ENCODE peak calls at places on chromosomes 5 and 9, in nine cellular contexts. F is foreskin keratinocyte, N is left ventricle myocardium inferior, T is PC-9, A is fibroblast of mammary gland, H is uterus, M is nephron progenitor cell, Y is Calu3, R is epithelial cell of proximal tubule. I is an unnamed sample.

GRCh38 chr5:100479079-100479688 is 56.0 kb upstream of the FAM174A start:
- DNase-seq in F (peak; percentile 53), N (no peak), T (no peak), A (peak; percentile 19), H (no peak), M (no peak), Y (peak; percentile 46), R (no peak), I (peak; percentile 76)

GRCh38 chr9:129138476-129139232 is 27.4 kb downstream of the PTPA start:
- DNase-seq in F (no peak), N (peak; percentile 61), T (no peak), A (peak; percentile 78), H (peak; percentile 57), M (peak; percentile 22), Y (no peak), R (no peak), I (no peak)

GRCh38 chr5:74154526-74154925 is 486.0 kb downstream of the ENC1 start:
- DNase-seq in F (no peak), N (no peak), T (no peak), A (no peak), H (no peak), M (no peak), Y (no peak), R (no peak), I (no peak)

GRCh38 chr5:113520429-113520828 is 6.9 kb downstream of the YTHDC2 start:
- DNase-seq in F (peak; percentile 52), N (no peak), T (no peak), A (peak; percentile 80), H (no peak), M (no peak), Y (no peak), R (no peak), I (peak; percentile 20)

GRCh38 chr5:157740211-157740610 is 3.3 kb upstream of the LSM11 start:
- DNase-seq in F (no peak), N (no peak), T (no peak), A (no peak), H (no peak), M (peak; percentile 9), Y (peak; percentile 43), R (no peak), I (peak; percentile 66)

GRCh38 chr9:4717815-4718214 is 23.2 kb downstream of the AK3 start:
- DNase-seq in F (no peak), N (no peak), T (no peak), A (no peak), H (no peak), M (no peak), Y (no peak), R (no peak), I (no peak)

GRCh38 chr9:116468369-116468768 is 218.7 kb upstream of the TRIM32 start:
- DNase-seq in F (no peak), N (no peak), T (no peak), A (no peak), H (no peak), M (no peak), Y (no peak), R (no peak), I (no peak)

GRCh38 chr9:69976165-69976564 is 67.5 kb upstream of the MAMDC2 start:
- DNase-seq in F (peak; percentile 89), N (no peak), T (no peak), A (peak; percentile 84), H (no peak), M (no peak), Y (no peak), R (peak; percentile 48), I (peak; percentile 81)

GRCh38 chr5:93512799-93513198 is 68.2 kb downstream of the NR2F1-AS1 start:
- DNase-seq in F (peak; percentile 81), N (no peak), T (no peak), A (peak; percentile 94), H (no peak), M (no peak), Y (no peak), R (peak; percentile 47), I (peak; percentile 29)

GRCh38 chr5:135203019-135203418 is 169.0 kb upstream of the PITX1 start:
- DNase-seq in F (no peak), N (no peak), T (no peak), A (no peak), H (no peak), M (no peak), Y (no peak), R (no peak), I (no peak)

DNA sequence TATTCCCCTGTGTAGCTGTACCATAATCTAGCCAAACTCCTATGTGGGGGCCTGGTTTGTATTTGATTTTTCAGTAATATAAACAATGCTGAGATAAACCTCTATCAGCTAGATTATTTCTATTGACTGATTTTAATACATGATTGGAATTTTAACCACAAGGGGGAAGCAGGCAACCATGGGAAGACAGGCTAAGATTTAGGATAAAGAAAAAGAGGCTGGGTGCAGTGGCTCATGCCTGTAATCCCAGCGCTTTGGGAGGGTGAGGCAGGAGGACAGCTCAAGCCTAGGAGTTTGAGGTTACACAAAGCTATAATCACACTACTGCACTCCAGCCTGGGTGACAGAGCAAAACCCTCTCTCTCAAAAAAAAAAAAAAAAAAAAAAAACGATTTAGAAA is 18.1 kb upstream of the GPX3 start:
- DNase-seq in F (no peak), N (no peak), T (no peak), A (peak; percentile 58), H (no peak), M (no peak), Y (peak; percentile 52), R (no peak), I (peak; percentile 77)
- TF ChIP-seq CTCF in F (peak; percentile 84), N (peak; percentile 74), T (peak; percentile 69), A (peak; percentile 49), H (peak; percentile 75), M (no peak), Y (no peak), R (peak; percentile 65), I (peak; percentile 79)

GRCh38 chr9:81815781-81816180 is 112.4 kb upstream of the SPATA31D4 start:
- DNase-seq in F (no peak), N (no peak), T (no peak), A (no peak), H (no peak), M (no peak), Y (no peak), R (no peak), I (no peak)

GRCh38 chr9:81819859-81820546 is 108.2 kb upstream of the SPATA31D4 start:
- DNase-seq in F (no peak), N (no peak), T (no peak), A (no peak), H (no peak), M (no peak), Y (no peak), R (no peak), I (no peak)

GRCh38 chr9:81814794-81815464 is 113.3 kb upstream of the SPATA31D4 start:
- DNase-seq in F (peak; percentile 62), N (no peak), T (peak; percentile 50), A (no peak), H (no peak), M (no peak), Y (no peak), R (no peak), I (no peak)

GRCh38 chr9:81814404-81814793 is 113.8 kb upstream of the SPATA31D4 start:
- DNase-seq in F (no peak), N (no peak), T (no peak), A (no peak), H (no peak), M (no peak), Y (no peak), R (no peak), I (no peak)
- TF ChIP-seq CTCF in F (no peak), N (no peak), T (no peak), A (no peak), H (no peak), M (no peak), Y (no peak), R (no peak), I (no peak)

DNA sequence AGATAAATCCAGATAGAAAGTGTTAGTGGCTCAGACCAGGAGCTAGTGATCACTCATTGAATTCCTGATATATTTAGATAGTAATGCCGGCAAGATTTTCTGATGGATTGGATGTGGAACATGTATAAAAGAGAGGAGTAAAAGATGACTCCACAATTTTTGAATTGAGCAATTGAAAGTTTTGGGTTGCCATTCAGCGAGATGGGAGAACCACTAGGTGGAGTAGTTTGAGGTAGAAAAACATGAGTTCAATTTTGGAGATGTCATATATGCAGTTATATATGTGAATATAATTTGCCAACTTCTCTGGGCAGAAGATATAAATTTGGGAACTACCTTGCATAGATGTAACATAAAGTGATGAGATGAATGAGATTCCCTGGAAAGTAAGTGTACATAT is 502.5 kb upstream of the SEMA6A start:
- DNase-seq in F (no peak), N (no peak), T (no peak), A (no peak), H (no peak), M (no peak), Y (no peak), R (no peak), I (peak; percentile 51)
- TF ChIP-seq CTCF in F (peak; percentile 64), N (peak; percentile 56), T (peak; percentile 51), A (peak; percentile 16), H (no peak), M (peak; percentile 36), Y (peak; percentile 45), R (peak; percentile 71), I (peak; percentile 53)

GRCh38 chr5:81205058-81205457 is 28.1 kb upstream of the CKMT2 start:
- DNase-seq in F (no peak), N (no peak), T (no peak), A (no peak), H (no peak), M (no peak), Y (no peak), R (no peak), I (no peak)
- TF ChIP-seq CTCF in F (no peak), N (no peak), T (no peak), A (no peak), H (no peak), M (no peak), Y (no peak), R (no peak), I (no peak)